ENCODE peak calls at places on chromosomes 4 and X, in five cellular contexts. F is colonic mucosa, N is keratinocyte, Q is SJCRH30, I is psoas muscle. C is an unnamed sample. For H3K4me1, the result is how much of the 10 kb centered on the place peaks cover.

GRCh38 chr4:87985097-87985886 is 9.8 kb downstream of the SPP1 start:
- DNase-seq in F (peak), N (no peak), Q (peak), I (no peak), C (peak)

GRCh38 chrX:153919281-153919680 is 6.8 kb downstream of the ARHGAP4 start:
- DNase-seq in F (no peak), N (no peak), Q (no peak), I (no peak), C (peak)

GRCh38 chr4:6137747-6138135 is 62.6 kb downstream of the JAKMIP1 start:
- DNase-seq in F (no peak), N (no peak), Q (no peak), I (no peak), C (no peak)

GRCh38 chr4:68267433-68267944 is 22.0 kb upstream of the TMPRSS11B start:
- DNase-seq in F (no peak), N (peak), Q (no peak), I (no peak), C (no peak)

GRCh38 chrX:101617211-101618191 is at the start of gene ARMCX6:
- DNase-seq in F (peak), N (no peak), Q (peak), I (peak), C (peak)

GRCh38 chr4:74674750-74675149 is 119.6 kb downstream of the BTC start:
- DNase-seq in F (no peak), N (no peak), Q (no peak), I (no peak), C (no peak)

GRCh38 chrX:146238173-146238572 is 420.5 kb downstream of the SLITRK2 start:
- DNase-seq in F (no peak), N (no peak), Q (no peak), I (no peak), C (no peak)

GRCh38 chr4:40305329-40306193 is 29.6 kb upstream of the CHRNA9 start:
- DNase-seq in F (no peak), N (no peak), Q (no peak), I (no peak), C (no peak)

GRCh38 chrX:13646154-13646549 is 6.8 kb upstream of the TCEANC start:
- DNase-seq in F (peak), N (no peak), Q (peak), I (peak), C (peak)

GRCh38 chr4:105107105-105107856 is 39.4 kb upstream of the TET2 start:
- DNase-seq in F (no peak), N (no peak), Q (no peak), I (no peak), C (no peak)
- H3K27ac ChIP-seq in F (no peak), N (no peak), Q (no peak), I (no peak), C (no peak)

GRCh38 chr4:182711211-182711610 is 206.0 kb downstream of the DCTD start:
- DNase-seq in F (no peak), N (no peak), Q (no peak), I (no peak), C (no peak)
- H3K4me1 ChIP-seq in F (under half), N (under half), Q (under half), I (under half), C (under half)

DNA sequence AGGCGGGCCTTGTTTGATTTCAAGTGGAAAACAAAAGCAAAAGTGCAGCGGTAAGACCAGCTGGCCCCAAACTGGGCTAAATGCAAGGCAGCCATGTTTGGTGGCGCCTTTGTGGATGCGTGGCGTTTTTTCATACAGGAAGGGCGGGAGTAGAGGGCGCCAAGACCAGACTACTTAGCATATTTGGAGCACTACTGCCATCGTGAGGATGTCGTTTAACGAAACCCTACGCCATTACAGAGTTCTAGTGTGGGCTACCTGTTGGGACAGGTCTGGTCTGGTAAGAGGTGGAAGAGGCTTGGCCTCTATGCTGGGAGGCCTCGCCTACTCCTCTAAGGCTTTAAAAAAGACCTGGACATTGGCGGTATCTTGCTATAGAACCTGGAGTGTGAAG is 230.7 kb upstream of the STK26 start:
- DNase-seq in F (peak), N (peak), Q (no peak), I (peak), C (peak)
- H3K27ac ChIP-seq in F (peak), N (peak), Q (no peak), I (peak), C (peak)

DNA sequence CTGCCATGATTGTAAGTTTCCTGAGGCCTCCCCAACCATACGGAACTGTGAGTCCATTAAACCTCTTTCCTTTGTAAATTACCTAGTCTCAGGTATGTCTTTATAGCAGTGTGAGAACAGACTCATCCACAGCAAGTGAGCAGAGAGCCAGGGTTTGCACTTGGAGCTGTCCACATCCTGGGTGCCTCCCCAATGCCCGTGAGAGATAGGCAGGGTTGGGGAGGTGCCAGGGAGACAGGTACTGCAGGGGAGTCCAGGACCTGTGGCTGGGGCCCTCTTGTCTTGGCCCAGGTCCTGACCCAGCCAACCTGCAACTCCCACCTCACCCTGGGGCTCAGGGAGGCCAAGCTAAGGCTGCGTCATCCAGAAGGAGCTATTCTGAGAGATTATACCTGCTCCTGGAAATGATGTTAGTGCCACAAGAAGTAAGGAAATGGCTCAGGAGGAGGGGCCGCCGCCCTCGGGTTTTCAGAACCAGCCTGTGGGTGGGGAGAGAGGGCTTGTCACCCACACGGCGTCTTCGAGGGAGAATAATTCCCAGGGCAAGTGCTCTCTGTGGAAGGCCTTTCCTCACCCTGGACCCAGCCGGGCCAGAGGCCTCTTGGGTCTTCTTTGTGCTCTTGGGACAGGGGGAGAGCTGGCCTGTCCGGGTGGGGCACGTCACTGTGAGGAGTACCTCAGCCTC is 66.5 kb downstream of the ADRA2C start:
- DNase-seq in F (no peak), N (no peak), Q (no peak), I (no peak), C (no peak)
- H3K4me1 ChIP-seq in F (under half), N (under half), Q (half or more), I (under half), C (under half)

GRCh38 chr4:47525154-47525819 is 40.2 kb downstream of the ATP10D start:
- DNase-seq in F (no peak), N (no peak), Q (no peak), I (no peak), C (no peak)
- H3K27ac ChIP-seq in F (no peak), N (peak), Q (peak), I (no peak), C (no peak)

DNA sequence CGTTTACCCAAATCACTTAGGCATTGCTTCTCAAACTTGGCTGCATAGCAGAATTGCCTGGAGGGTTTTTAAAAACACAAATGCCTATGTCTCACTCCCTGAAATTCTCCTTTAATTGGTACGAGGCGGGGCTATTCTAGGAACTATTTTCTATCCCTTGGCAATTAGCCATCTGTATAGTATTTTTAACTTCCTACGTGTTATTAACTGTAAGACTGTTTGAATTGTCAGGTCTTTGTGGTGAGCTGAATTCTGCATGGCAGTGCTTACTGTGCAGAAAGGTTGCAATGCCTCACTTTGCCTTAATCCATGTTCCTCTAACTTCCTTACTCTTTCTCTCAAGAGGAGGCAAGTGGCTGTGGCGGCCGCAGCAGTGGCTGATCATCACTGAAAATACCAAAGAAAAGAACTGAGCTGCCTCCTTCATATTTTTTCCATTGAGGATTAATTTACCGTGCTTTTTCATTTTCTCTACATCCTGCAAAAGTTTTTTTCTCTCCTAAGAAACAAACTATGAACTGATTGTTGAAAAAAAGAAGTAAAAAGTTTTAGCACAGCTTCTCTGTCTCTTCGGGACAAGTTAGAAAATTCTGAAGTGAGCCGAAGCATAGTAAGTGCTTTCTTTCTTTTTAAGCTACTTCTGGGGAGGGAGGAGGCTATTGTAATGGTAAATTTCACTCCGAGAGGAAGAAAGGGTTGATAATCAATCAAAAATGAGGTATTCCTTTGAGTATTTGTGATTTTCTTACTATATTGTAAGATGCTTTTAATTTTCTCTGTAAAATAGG is at the start of gene SHROOM3:
- DNase-seq in F (no peak), N (peak), Q (no peak), I (no peak), C (no peak)
- H3K4me1 ChIP-seq in F (under half), N (under half), Q (under half), I (under half), C (under half)

GRCh38 chr4:113691676-113692075 is 69.9 kb downstream of the CAMK2D start:
- DNase-seq in F (no peak), N (no peak), Q (no peak), I (no peak), C (no peak)

GRCh38 chr4:113693993-113694392 is 67.5 kb downstream of the CAMK2D start:
- DNase-seq in F (no peak), N (no peak), Q (no peak), I (no peak), C (no peak)

GRCh38 chr4:113689394-113689793 is 72.1 kb downstream of the CAMK2D start:
- DNase-seq in F (no peak), N (no peak), Q (no peak), I (no peak), C (no peak)

GRCh38 chr4:113695328-113696169 is 66.0 kb downstream of the CAMK2D start:
- DNase-seq in F (peak), N (no peak), Q (no peak), I (no peak), C (no peak)

GRCh38 chr4:113692809-113693411 is 68.6 kb downstream of the CAMK2D start:
- DNase-seq in F (no peak), N (no peak), Q (no peak), I (no peak), C (no peak)
- H3K27ac ChIP-seq in F (peak), N (no peak), Q (no peak), I (peak), C (no peak)